ENCODE peak calls at places on chromosome 13, in ten cellular contexts. Y, L, I, U, V, E, P, C, T and S are unnamed samples.

GRCh38 chr13:33509642-33510229 is 224.2 kb upstream of the STARD13 start:
- DNase-seq in Y (peak; percentile 18), L (no peak), I (no peak), U (no peak), V (peak; percentile 61), E (peak; percentile 34), P (peak; percentile 41), C (peak; percentile 65), T (peak; percentile 60), S (no peak)

GRCh38 chr13:80473695-80474094 is 132.8 kb upstream of the SPRY2 start:
- DNase-seq in Y (peak; percentile 16), L (no peak), I (no peak), U (no peak), V (no peak), E (no peak), P (no peak), C (no peak), T (no peak), S (no peak)

GRCh38 chr13:102571075-102571474 is 25.7 kb upstream of the TPP2 start:
- DNase-seq in Y (no peak), L (no peak), I (no peak), U (no peak), V (no peak), E (no peak), P (no peak), C (no peak), T (no peak), S (no peak)

GRCh38 chr13:95385808-95386207 is 84.6 kb upstream of the ABCC4 start:
- DNase-seq in Y (no peak), L (no peak), I (no peak), U (no peak), V (no peak), E (no peak), P (no peak), C (no peak), T (no peak), S (no peak)

GRCh38 chr13:31011193-31011860 is 78.9 kb downstream of the TEX26 start:
- DNase-seq in Y (no peak), L (no peak), I (no peak), U (no peak), V (no peak), E (no peak), P (no peak), C (no peak), T (no peak), S (no peak)

GRCh38 chr13:34011552-34012085 is 193.7 kb downstream of the RFC3 start:
- DNase-seq in Y (no peak), L (no peak), I (no peak), U (no peak), V (peak; percentile 23), E (no peak), P (no peak), C (no peak), T (no peak), S (no peak)

GRCh38 chr13:83780201-83780600 is 102.1 kb downstream of the SLITRK1 start:
- DNase-seq in Y (no peak), L (no peak), I (no peak), U (no peak), V (no peak), E (peak; percentile 36), P (no peak), C (no peak), T (no peak), S (no peak)

GRCh38 chr13:25292301-25292700 is 5.0 kb upstream of the MTMR6 start:
- DNase-seq in Y (no peak), L (no peak), I (no peak), U (no peak), V (no peak), E (no peak), P (no peak), C (no peak), T (no peak), S (no peak)

GRCh38 chr13:79482271-79482970 is 1.5 kb downstream of the NDFIP2 start:
- DNase-seq in Y (no peak), L (no peak), I (no peak), U (no peak), V (no peak), E (no peak), P (no peak), C (no peak), T (no peak), S (no peak)

DNA sequence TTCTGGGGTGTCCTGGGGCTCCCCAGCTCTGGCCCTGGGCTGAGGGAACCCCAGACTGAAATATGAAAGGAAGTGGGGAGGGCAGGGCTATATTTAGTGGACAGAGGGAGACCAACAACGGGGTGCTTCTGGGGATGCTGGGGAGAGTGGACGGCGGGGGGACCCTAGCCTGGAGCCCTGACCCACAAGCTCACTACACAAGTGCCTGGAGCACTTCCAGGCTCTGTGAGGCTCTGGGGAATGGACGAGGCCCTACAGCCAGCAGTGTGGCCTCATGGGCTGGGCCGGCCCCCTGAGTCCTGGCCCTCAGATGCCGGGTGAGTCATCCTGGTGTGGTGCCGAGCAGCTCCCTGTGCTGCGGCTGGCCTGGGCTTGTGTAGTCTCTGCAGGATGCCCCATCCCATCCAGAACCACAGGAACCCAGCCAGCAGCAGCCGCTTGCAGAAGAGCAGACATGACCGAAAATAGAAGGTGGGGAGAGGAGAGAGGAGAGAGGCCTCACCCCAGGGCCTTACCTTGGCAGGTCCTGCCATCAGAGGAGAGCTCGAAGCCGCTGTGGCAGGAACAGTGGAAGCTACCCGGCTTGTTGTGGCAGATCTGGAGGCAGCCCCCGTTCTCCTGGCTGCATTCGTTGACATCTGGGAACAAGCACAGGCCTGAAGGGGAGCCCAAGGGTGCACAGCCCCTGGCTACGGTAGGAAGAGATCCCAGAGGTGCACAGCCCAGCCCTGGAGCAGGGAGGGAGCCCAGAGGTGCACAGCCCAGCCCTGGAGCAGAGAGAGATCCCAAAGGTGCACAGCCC is 26.1 kb downstream of the GAS6 start:
- DNase-seq in Y (peak; percentile 83), L (peak; percentile 84), I (peak; percentile 89), U (peak; percentile 90), V (peak; percentile 98), E (peak; percentile 92), P (peak; percentile 89), C (peak; percentile 91), T (peak; percentile 98), S (peak; percentile 91)
- TF ChIP-seq POLR2A in Y (peak; percentile 2), L (no peak), I (no peak), U (no peak), V (no peak), E (no peak), P (no peak), C (no peak), T (no peak), S (no peak)

GRCh38 chr13:46664195-46664594 is 111.2 kb downstream of the LRCH1 start:
- DNase-seq in Y (no peak), L (no peak), I (no peak), U (no peak), V (no peak), E (no peak), P (no peak), C (no peak), T (no peak), S (no peak)

GRCh38 chr13:46666727-46667456 is 113.9 kb downstream of the LRCH1 start:
- DNase-seq in Y (no peak), L (no peak), I (no peak), U (no peak), V (peak; percentile 46), E (no peak), P (no peak), C (no peak), T (no peak), S (no peak)

GRCh38 chr13:46665630-46666482 is 112.9 kb downstream of the LRCH1 start:
- DNase-seq in Y (no peak), L (no peak), I (no peak), U (no peak), V (no peak), E (no peak), P (no peak), C (no peak), T (no peak), S (no peak)

GRCh38 chr13:46663644-46664043 is 110.7 kb downstream of the LRCH1 start:
- DNase-seq in Y (no peak), L (no peak), I (no peak), U (no peak), V (no peak), E (no peak), P (no peak), C (no peak), T (no peak), S (no peak)

DNA sequence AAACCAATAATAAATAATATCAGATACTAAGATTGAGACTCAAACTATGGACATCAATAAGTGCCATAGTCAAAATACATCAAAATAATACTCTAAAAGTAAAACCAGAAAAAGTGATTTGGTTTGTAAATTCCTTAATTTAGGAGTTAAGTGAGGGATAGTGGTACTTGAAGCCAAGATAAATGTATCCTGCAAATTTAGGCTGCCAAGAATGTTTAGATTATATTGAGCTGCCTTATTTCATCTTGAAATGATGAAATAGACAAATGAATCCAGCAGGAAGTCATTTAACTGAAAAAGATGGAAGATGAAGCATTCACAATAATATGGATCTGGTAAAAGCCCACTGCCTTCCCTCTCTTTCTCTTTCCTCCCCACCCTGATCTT is 112.3 kb downstream of the LRCH1 start:
- DNase-seq in Y (no peak), L (no peak), I (no peak), U (no peak), V (no peak), E (no peak), P (no peak), C (no peak), T (no peak), S (no peak)
- H3K4me1 ChIP-seq in Y (no peaks in the 10 kb centered on the region), L (peaks cover 85% of the 10 kb centered on the region), I (peaks cover 18% of the 10 kb centered on the region), U (peaks cover 43% of the 10 kb centered on the region), V (peaks cover 71% of the 10 kb centered on the region), E (peaks cover 19% of the 10 kb centered on the region), P (peaks cover 91% of the 10 kb centered on the region), C (peaks cover 5% of the 10 kb centered on the region), T (no peaks in the 10 kb centered on the region), S (peaks cover 36% of the 10 kb centered on the region)

GRCh38 chr13:96952592-96952991 is 41.7 kb downstream of the OXGR1 start:
- DNase-seq in Y (no peak), L (no peak), I (no peak), U (no peak), V (no peak), E (no peak), P (no peak), C (no peak), T (no peak), S (no peak)

GRCh38 chr13:96960379-96960778 is 33.9 kb downstream of the OXGR1 start:
- DNase-seq in Y (no peak), L (no peak), I (no peak), U (no peak), V (no peak), E (no peak), P (no peak), C (no peak), T (no peak), S (no peak)

GRCh38 chr13:96963786-96964475 is 30.3 kb downstream of the OXGR1 start:
- DNase-seq in Y (no peak), L (no peak), I (no peak), U (no peak), V (no peak), E (no peak), P (no peak), C (no peak), T (no peak), S (no peak)

GRCh38 chr13:96958286-96958891 is 35.9 kb downstream of the OXGR1 start:
- DNase-seq in Y (peak; percentile 20), L (no peak), I (no peak), U (no peak), V (no peak), E (peak; percentile 30), P (peak; percentile 27), C (peak; percentile 24), T (no peak), S (peak; percentile 56)
- TF ChIP-seq CTCF in Y (peak; percentile 63), L (peak; percentile 68), I (peak; percentile 42), U (peak; percentile 55), V (peak; percentile 75), E (peak; percentile 45), P (peak; percentile 79), C (peak; percentile 79), T (peak; percentile 42), S (peak; percentile 58)

GRCh38 chr13:29595380-29596063 is at the start of gene SLC7A1:
- DNase-seq in Y (peak; percentile 82), L (peak; percentile 85), I (peak; percentile 69), U (peak; percentile 97), V (peak; percentile 75), E (peak; percentile 79), P (peak; percentile 85), C (peak; percentile 82), T (peak; percentile 67), S (peak; percentile 44)
- TF ChIP-seq POLR2A in Y (peak; percentile 60), L (no peak), I (no peak), U (no peak), V (no peak), E (no peak), P (no peak), C (no peak), T (no peak), S (peak; percentile 12)